ENCODE peak calls at places on chromosomes 1 and 21, in six cellular contexts. E is OCI-LY7, I is dermis microvascular lymphatic vessel endothelial cell, N is mammary epithelial cell, P is GM20000, X is psoas muscle. S is an unnamed sample.

GRCh38 chr1:223811634-223812101 is 34.1 kb downstream of the TP53BP2 start:
- DNase-seq in E (peak; percentile 26), I (peak; percentile 46), N (peak; percentile 27), P (no peak), X (no peak), S (peak; percentile 14)

GRCh38 chr1:234554478-234555311 is 55.3 kb downstream of the IRF2BP2 start:
- DNase-seq in E (no peak), I (no peak), N (no peak), P (no peak), X (no peak), S (no peak)

GRCh38 chr1:89381617-89382016 is 17.8 kb downstream of the GBP6 start:
- DNase-seq in E (no peak), I (no peak), N (no peak), P (no peak), X (no peak), S (no peak)

GRCh38 chr1:100461222-100461621 is 76.7 kb upstream of the GPR88 start:
- DNase-seq in E (no peak), I (no peak), N (no peak), P (no peak), X (no peak), S (peak; percentile 23)

GRCh38 chr21:36744560-36745231 is 45.8 kb downstream of the SIM2 start:
- DNase-seq in E (no peak), I (no peak), N (no peak), P (no peak), X (no peak), S (no peak)

GRCh38 chr21:44972821-44973220 is 33.0 kb downstream of the SLX9 start:
- DNase-seq in E (no peak), I (no peak), N (no peak), P (no peak), X (no peak), S (no peak)

GRCh38 chr21:29407571-29407970 is 108.8 kb downstream of the BACH1 start:
- DNase-seq in E (no peak), I (no peak), N (no peak), P (no peak), X (no peak), S (no peak)

GRCh38 chr21:15122241-15122640 is 57.4 kb upstream of the NRIP1 start:
- DNase-seq in E (no peak), I (no peak), N (no peak), P (no peak), X (peak; percentile 79), S (no peak)

GRCh38 chr21:41109174-41109573 is 58.8 kb upstream of the BACE2 start:
- DNase-seq in E (no peak), I (no peak), N (no peak), P (no peak), X (no peak), S (no peak)

GRCh38 chr1:109931189-109931672 is 20.6 kb downstream of the CSF1 start:
- DNase-seq in E (no peak), I (peak; percentile 45), N (no peak), P (no peak), X (peak; percentile 88), S (no peak)

GRCh38 chr1:43968348-43968948 is 1.4 kb upstream of the DPH2 start:
- DNase-seq in E (no peak), I (no peak), N (no peak), P (no peak), X (no peak), S (no peak)

GRCh38 chr1:214559079-214559478 is 7.7 kb upstream of the PTPN14 start:
- DNase-seq in E (no peak), I (no peak), N (no peak), P (no peak), X (no peak), S (no peak)

GRCh38 chr21:46322351-46323226 is 1.1 kb downstream of the C21orf58 start:
- DNase-seq in E (peak; percentile 46), I (no peak), N (peak; percentile 27), P (peak; percentile 7), X (no peak), S (peak; percentile 38)

GRCh38 chr1:64470670-64471217 is 815 bp downstream of the CACHD1 start:
- DNase-seq in E (no peak), I (no peak), N (peak; percentile 32), P (peak; percentile 45), X (peak; percentile 64), S (peak; percentile 57)

GRCh38 chr1:24699628-24700027 is 45.6 kb upstream of the CLIC4 start:
- DNase-seq in E (no peak), I (no peak), N (no peak), P (no peak), X (no peak), S (peak; percentile 52)

GRCh38 chr1:192224846-192225245 is 66.6 kb downstream of the RGS18 start:
- DNase-seq in E (no peak), I (no peak), N (no peak), P (no peak), X (no peak), S (no peak)

GRCh38 chr1:6487804-6488484 is 3.5 kb downstream of the PLEKHG5 start:
- DNase-seq in E (no peak), I (no peak), N (no peak), P (no peak), X (no peak), S (no peak)

GRCh38 chr1:198934414-198934813 is 295.6 kb downstream of the PTPRC start:
- DNase-seq in E (no peak), I (no peak), N (no peak), P (no peak), X (no peak), S (no peak)

GRCh38 chr1:20440785-20441200 is 45.2 kb downstream of the CAMK2N1 start:
- DNase-seq in E (peak; percentile 83), I (peak; percentile 25), N (peak; percentile 24), P (peak; percentile 73), X (no peak), S (peak; percentile 73)

GRCh38 chr1:67148516-67149178 is 13.9 kb upstream of the C1orf141 start:
- DNase-seq in E (no peak), I (no peak), N (peak; percentile 50), P (no peak), X (no peak), S (no peak)

GRCh38 chr1:160112370-160112769 is 3.2 kb upstream of the ATP1A2 start:
- DNase-seq in E (no peak), I (no peak), N (no peak), P (no peak), X (no peak), S (no peak)

GRCh38 chr1:226653311-226653921 is 85.7 kb downstream of the ITPKB start:
- DNase-seq in E (peak; percentile 94), I (no peak), N (no peak), P (peak; percentile 33), X (peak; percentile 36), S (no peak)

GRCh38 chr1:229058111-229058551 is 212.8 kb upstream of the RAB4A start:
- DNase-seq in E (no peak), I (no peak), N (peak; percentile 11), P (no peak), X (no peak), S (no peak)

GRCh38 chr1:19003371-19004290 is 47.2 kb upstream of the IFFO2 start:
- DNase-seq in E (no peak), I (no peak), N (no peak), P (no peak), X (no peak), S (no peak)